ENCODE peak calls at places on chromosomes 4 and X, in five cellular contexts. R is fibroblast of mammary gland; N is CD4-positive, alpha-beta memory T cell; J is fibroblast of pulmonary artery; H is heart left ventricle. E is an unnamed sample.
A peak's percentile ranks its signal among the peaks of the same experiment; 100 is the strongest.

GRCh38 chrX:155061770-155062169 is 9.2 kb downstream of the CMC4 start:
- DNase-seq in R (peak; percentile 20), N (no peak), J (no peak), H (no peak), E (no peak)

GRCh38 chrX:108070891-108071290 is 20.5 kb downstream of the PSMD10 start:
- DNase-seq in R (peak; percentile 75), N (no peak), J (peak; percentile 69), H (no peak), E (no peak)

GRCh38 chrX:94633237-94633636 is 959.2 kb downstream of the FAM133A start:
- DNase-seq in R (no peak), N (no peak), J (no peak), H (no peak), E (no peak)

GRCh38 chr4:17639136-17639535 is 24.7 kb downstream of the MED28 start:
- DNase-seq in R (no peak), N (no peak), J (no peak), H (no peak), E (no peak)

GRCh38 chr4:22129454-22130075 is 181.0 kb upstream of the KCNIP4 start:
- DNase-seq in R (peak; percentile 65), N (no peak), J (peak; percentile 70), H (no peak), E (no peak)

GRCh38 chr4:185396724-185397402 is at the start of gene ANKRD37:
- DNase-seq in R (peak; percentile 19), N (no peak), J (peak; percentile 53), H (peak; percentile 65), E (no peak)

GRCh38 chr4:25842229-25842840 is 20.5 kb downstream of the SEL1L3 start:
- DNase-seq in R (no peak), N (peak; percentile 41), J (no peak), H (no peak), E (peak; percentile 72)

GRCh38 chr4:112515278-112516075 is 503 bp downstream of the NEUROG2 start:
- DNase-seq in R (peak; percentile 28), N (peak; percentile 55), J (peak; percentile 33), H (peak; percentile 57), E (peak; percentile 44)

GRCh38 chr4:105496899-105497298 is 23.0 kb upstream of the PPA2 start:
- DNase-seq in R (no peak), N (no peak), J (no peak), H (no peak), E (no peak)

GRCh38 chrX:151424505-151424904 is 27.5 kb downstream of the VMA21 start:
- DNase-seq in R (no peak), N (no peak), J (no peak), H (no peak), E (no peak)

GRCh38 chr4:82097504-82097903 is 276.3 kb downstream of the HNRNPD start:
- DNase-seq in R (peak; percentile 15), N (no peak), J (no peak), H (no peak), E (no peak)

GRCh38 chrX:114532093-114532805 is 51.6 kb upstream of the HTR2C start:
- DNase-seq in R (peak; percentile 1), N (no peak), J (peak; percentile 35), H (no peak), E (no peak)

GRCh38 chrX:55450259-55450658 is 1.7 kb upstream of the MAGEH1 start:
- DNase-seq in R (peak; percentile 28), N (no peak), J (peak; percentile 29), H (no peak), E (no peak)

GRCh38 chrX:129980043-129980442 is 2.4 kb upstream of the BCORL1 start:
- DNase-seq in R (no peak), N (no peak), J (no peak), H (peak; percentile 60), E (peak; percentile 17)

GRCh38 chrX:51053741-51054140 is 143.2 kb downstream of the BMP15 start:
- DNase-seq in R (no peak), N (no peak), J (no peak), H (no peak), E (no peak)

GRCh38 chrX:1507511-1508463 is 29.2 kb downstream of the P2RY8 start:
- DNase-seq in R (no peak), N (peak; percentile 47), J (no peak), H (no peak), E (peak; percentile 76)

GRCh38 chrX:53294024-53294648 is 12.8 kb upstream of the IQSEC2 start:
- DNase-seq in R (peak; percentile 32), N (no peak), J (no peak), H (no peak), E (no peak)

E was measured in naive B cell.